ENCODE peak calls at places on chromosomes 6 and 20, in five cellular contexts. One of them, this sample, is unnamed. For H3K4me1, the result is how much of the 10 kb centered on the place peaks cover.

GRCh38 chr6:127841811-127842210 is 59.0 kb downstream of the THEMIS start:
- DNase-seq in K562: no peak
- DNase-seq in breast epithelium: no peak
- DNase-seq in uterus: no peak
- DNase-seq in right lobe of liver: no peak
- DNase-seq in this sample: no peak

GRCh38 chr6:38095054-38095453 is 275.5 kb downstream of the ZFAND3 start:
- DNase-seq in right lobe of liver: no peak
- DNase-seq in K562: no peak
- DNase-seq in breast epithelium: no peak
- DNase-seq in uterus: no peak
- DNase-seq in this sample: no peak

GRCh38 chr6:31356216-31356945 is 598 bp downstream of the HLA-B start:
- DNase-seq in K562: no peak
- DNase-seq in breast epithelium: no peak
- DNase-seq in uterus: peak
- DNase-seq in right lobe of liver: peak
- DNase-seq in this sample: no peak

GRCh38 chr20:45037635-45038034 is 63.3 kb downstream of the KCNS1 start:
- DNase-seq in right lobe of liver: no peak
- DNase-seq in K562: no peak
- DNase-seq in breast epithelium: no peak
- DNase-seq in uterus: no peak
- DNase-seq in this sample: no peak

GRCh38 chr6:157613011-157613522 is 210.0 kb upstream of the SNX9 start:
- DNase-seq in breast epithelium: no peak
- DNase-seq in right lobe of liver: no peak
- DNase-seq in uterus: no peak
- DNase-seq in K562: peak
- DNase-seq in this sample: no peak

GRCh38 chr20:47438464-47439381 is 63.0 kb upstream of the NCOA3 start:
- DNase-seq in breast epithelium: peak
- DNase-seq in K562: peak
- DNase-seq in uterus: no peak
- DNase-seq in right lobe of liver: no peak
- DNase-seq in this sample: no peak

GRCh38 chr6:149565539-149566371 is 420 bp upstream of the GINM1 start:
- DNase-seq in breast epithelium: peak
- DNase-seq in right lobe of liver: peak
- DNase-seq in uterus: peak
- DNase-seq in K562: peak
- DNase-seq in this sample: peak

GRCh38 chr6:158040051-158040803 is 58.6 kb downstream of the SYNJ2 start:
- DNase-seq in K562: peak
- DNase-seq in uterus: peak
- DNase-seq in breast epithelium: no peak
- DNase-seq in right lobe of liver: no peak
- DNase-seq in this sample: no peak

GRCh38 chr6:157809613-157810012 is 13.4 kb upstream of the SNX9 start:
- DNase-seq in K562: no peak
- DNase-seq in breast epithelium: no peak
- DNase-seq in uterus: no peak
- DNase-seq in right lobe of liver: no peak
- DNase-seq in this sample: no peak

GRCh38 chr6:119493980-119494379 is 144.4 kb upstream of the MAN1A1 start:
- DNase-seq in uterus: no peak
- DNase-seq in K562: no peak
- DNase-seq in breast epithelium: no peak
- DNase-seq in right lobe of liver: no peak
- DNase-seq in this sample: no peak

GRCh38 chr6:105317607-105318533 is 85.0 kb downstream of the PREP start:
- DNase-seq in uterus: no peak
- DNase-seq in right lobe of liver: no peak
- DNase-seq in K562: no peak
- DNase-seq in breast epithelium: no peak
- DNase-seq in this sample: peak

GRCh38 chr6:122717350-122717749 is 62.2 kb upstream of the FABP7 start:
- DNase-seq in right lobe of liver: no peak
- DNase-seq in uterus: no peak
- DNase-seq in breast epithelium: no peak
- DNase-seq in K562: no peak
- DNase-seq in this sample: no peak

GRCh38 chr6:15945593-15946159 is 183.2 kb upstream of the MYLIP start:
- DNase-seq in right lobe of liver: no peak
- DNase-seq in uterus: no peak
- DNase-seq in K562: no peak
- DNase-seq in breast epithelium: no peak
- DNase-seq in this sample: no peak

GRCh38 chr6:53020005-53020744 is 25.1 kb upstream of the GSTA4 start:
- DNase-seq in K562: peak
- DNase-seq in breast epithelium: no peak
- DNase-seq in right lobe of liver: no peak
- DNase-seq in uterus: no peak
- DNase-seq in this sample: no peak

GRCh38 chr20:35743693-35744491 is 1.8 kb upstream of the RBM39 start:
- DNase-seq in uterus: no peak
- DNase-seq in breast epithelium: peak
- DNase-seq in K562: no peak
- DNase-seq in right lobe of liver: no peak
- DNase-seq in this sample: no peak

GRCh38 chr6:118895241-118895561 is 1.2 kb downstream of the ASF1A start:
- DNase-seq in uterus: no peak
- DNase-seq in K562: no peak
- DNase-seq in breast epithelium: no peak
- DNase-seq in right lobe of liver: no peak
- DNase-seq in this sample: no peak

GRCh38 chr20:63744574-63745423 is 5.2 kb downstream of the SLC2A4RG start:
- DNase-seq in right lobe of liver: no peak
- DNase-seq in K562: no peak
- DNase-seq in uterus: no peak
- DNase-seq in breast epithelium: no peak
- DNase-seq in this sample: no peak

GRCh38 chr20:2254333-2254732 is 41.5 kb upstream of the TGM3 start:
- DNase-seq in right lobe of liver: no peak
- DNase-seq in breast epithelium: no peak
- DNase-seq in uterus: no peak
- DNase-seq in K562: no peak
- DNase-seq in this sample: no peak

GRCh38 chr20:37828584-37829527 is 74.1 kb upstream of the VSTM2L start:
- DNase-seq in uterus: no peak
- DNase-seq in breast epithelium: no peak
- DNase-seq in K562: no peak
- DNase-seq in right lobe of liver: no peak
- DNase-seq in this sample: no peak

GRCh38 chr6:156563710-156564109 is 213.5 kb upstream of the ARID1B start:
- DNase-seq in right lobe of liver: no peak
- DNase-seq in uterus: no peak
- DNase-seq in breast epithelium: no peak
- DNase-seq in K562: no peak
- DNase-seq in this sample: no peak

GRCh38 chr6:125153541-125154183 is at the start of gene TPD52L1:
- DNase-seq in right lobe of liver: peak
- DNase-seq in K562: peak
- DNase-seq in uterus: peak
- DNase-seq in breast epithelium: peak
- DNase-seq in this sample: peak

GRCh38 chr6:90468080-90468479 is 118.8 kb downstream of the MAP3K7 start:
- DNase-seq in uterus: no peak
- DNase-seq in right lobe of liver: no peak
- DNase-seq in K562: peak
- DNase-seq in breast epithelium: no peak
- DNase-seq in this sample: no peak

DNA sequence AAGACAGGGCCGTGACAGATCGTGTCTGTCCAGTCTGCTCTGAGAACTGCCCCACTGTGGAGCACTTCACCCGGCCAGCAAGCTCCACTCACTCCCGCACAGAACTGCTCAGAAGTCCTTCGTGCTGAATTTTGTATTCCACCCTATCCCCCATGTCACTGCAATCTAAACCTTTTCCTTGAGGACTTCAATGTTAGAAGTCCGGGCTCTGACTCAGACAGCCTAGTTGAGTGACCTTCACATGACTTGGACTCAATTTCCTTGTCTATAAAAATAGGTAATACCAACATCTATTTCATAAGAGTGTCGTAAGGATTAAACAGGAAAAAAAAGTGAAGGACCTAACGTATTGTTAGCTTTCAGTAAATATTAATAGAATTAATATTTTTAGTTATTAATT is 161.6 kb downstream of the QRSL1 start:
- DNase-seq in breast epithelium: no peak
- DNase-seq in right lobe of liver: no peak
- DNase-seq in uterus: no peak
- DNase-seq in K562: no peak
- DNase-seq in this sample: no peak
- TF ChIP-seq POLR2A in breast epithelium: no peak
- TF ChIP-seq POLR2A in right lobe of liver: no peak
- TF ChIP-seq POLR2A in uterus: no peak
- TF ChIP-seq POLR2A in K562: no peak
- TF ChIP-seq POLR2A in this sample: no peak

GRCh38 chr6:3748208-3748701 is 3.3 kb downstream of the PXDC1 start:
- DNase-seq in breast epithelium: no peak
- DNase-seq in K562: peak
- DNase-seq in right lobe of liver: peak
- DNase-seq in uterus: peak
- DNase-seq in this sample: peak
- H3K4me1 ChIP-seq in breast epithelium: under half
- H3K4me1 ChIP-seq in K562: under half
- H3K4me1 ChIP-seq in right lobe of liver: under half
- H3K4me1 ChIP-seq in uterus: under half
- H3K4me1 ChIP-seq in this sample: under half

DNA sequence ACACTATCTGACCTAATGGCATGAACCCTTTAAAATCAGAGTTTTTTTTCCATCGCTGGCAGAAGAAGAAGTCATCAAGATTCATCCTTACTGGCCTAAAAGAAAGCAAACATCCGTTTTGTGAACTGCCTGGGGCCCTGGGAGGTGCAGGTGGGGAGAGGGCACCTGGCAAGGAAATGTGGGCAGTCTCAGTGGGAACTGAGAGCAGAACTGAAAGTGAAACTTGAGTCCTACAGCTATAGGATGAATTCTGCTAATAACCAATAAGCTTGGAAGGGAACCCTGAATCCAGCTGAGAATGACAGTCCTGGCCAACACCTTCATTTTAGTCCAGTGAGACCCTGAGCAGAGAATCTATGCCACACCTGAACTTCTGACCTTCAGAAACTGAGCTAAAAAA is 130.0 kb upstream of the ASCC3 start:
- DNase-seq in right lobe of liver: no peak
- DNase-seq in K562: no peak
- DNase-seq in uterus: no peak
- DNase-seq in breast epithelium: no peak
- DNase-seq in this sample: no peak
- H3K4me3 ChIP-seq in right lobe of liver: no peak
- H3K4me3 ChIP-seq in K562: no peak
- H3K4me3 ChIP-seq in uterus: no peak
- H3K4me3 ChIP-seq in breast epithelium: no peak
- H3K4me3 ChIP-seq in this sample: no peak

DNA sequence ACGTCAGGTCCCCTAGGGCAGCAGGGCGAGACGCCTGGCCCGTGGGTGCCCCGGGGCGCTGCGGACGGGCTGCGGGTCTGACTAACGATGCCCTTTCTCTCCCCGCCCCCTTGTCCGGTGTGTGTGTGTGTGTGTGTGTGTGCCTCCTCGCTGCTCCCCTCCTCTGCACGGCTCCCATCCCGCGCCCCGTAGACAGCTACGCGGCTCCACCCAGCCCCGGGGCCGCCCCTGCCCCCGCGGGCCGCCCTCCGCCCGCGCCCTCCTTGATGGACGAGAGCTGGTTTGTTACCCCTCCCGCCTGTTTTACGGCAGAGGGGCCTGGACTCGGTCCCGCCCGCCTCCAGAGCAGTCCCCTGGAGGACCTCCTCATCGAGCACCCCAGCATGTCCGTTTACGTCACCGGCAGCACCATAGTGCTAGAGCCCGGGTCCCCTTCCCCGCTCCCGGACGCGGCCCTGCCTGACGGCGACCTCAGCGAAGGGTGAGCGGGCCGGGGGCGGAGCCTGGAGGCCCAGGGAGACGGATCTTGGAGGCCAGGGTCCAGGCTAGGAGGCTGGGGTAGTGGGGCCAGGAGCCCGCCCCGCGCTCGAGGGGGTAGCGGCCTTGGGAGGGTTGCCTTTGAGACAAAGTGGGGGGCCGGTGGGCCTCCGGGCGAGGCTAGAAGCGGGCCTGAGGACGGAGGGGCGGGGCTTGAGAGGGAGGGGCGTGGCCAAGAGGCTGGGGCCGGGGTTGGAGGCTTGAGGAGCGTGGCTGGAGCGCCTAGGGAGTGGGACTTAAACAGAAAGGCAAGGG is 5.1 kb downstream of the TP53INP2 start:
- DNase-seq in uterus: peak
- DNase-seq in K562: peak
- DNase-seq in breast epithelium: peak
- DNase-seq in right lobe of liver: peak
- DNase-seq in this sample: peak
- TF ChIP-seq POLR2A in uterus: no peak
- TF ChIP-seq POLR2A in K562: peak
- TF ChIP-seq POLR2A in breast epithelium: no peak
- TF ChIP-seq POLR2A in right lobe of liver: no peak
- TF ChIP-seq POLR2A in this sample: peak

GRCh38 chr20:4157516-4157915 is 142.2 kb upstream of the RNF24 start:
- DNase-seq in K562: no peak
- DNase-seq in breast epithelium: no peak
- DNase-seq in uterus: no peak
- DNase-seq in right lobe of liver: no peak
- DNase-seq in this sample: no peak
- H3K4me1 ChIP-seq in K562: under half
- H3K4me1 ChIP-seq in breast epithelium: under half
- H3K4me1 ChIP-seq in uterus: under half
- H3K4me1 ChIP-seq in right lobe of liver: under half
- H3K4me1 ChIP-seq in this sample: under half

GRCh38 chr20:59839372-59839771 is 94.1 kb downstream of the SYCP2 start:
- DNase-seq in right lobe of liver: no peak
- DNase-seq in K562: no peak
- DNase-seq in breast epithelium: no peak
- DNase-seq in uterus: no peak
- DNase-seq in this sample: no peak
- H3K4me3 ChIP-seq in right lobe of liver: no peak
- H3K4me3 ChIP-seq in K562: no peak
- H3K4me3 ChIP-seq in breast epithelium: no peak
- H3K4me3 ChIP-seq in uterus: no peak
- H3K4me3 ChIP-seq in this sample: no peak